ENCODE peak calls at places on chromosome 10, in ten cellular contexts. Y, N, A, M, L, W, K, H, U and X are unnamed samples.

GRCh38 chr10:64732372-64732715 is 1211.1 kb downstream of the REEP3 start:
- DNase-seq in Y (no peak), N (no peak), A (no peak), M (no peak), L (no peak), W (no peak), K (no peak), H (no peak), U (no peak), X (no peak)

GRCh38 chr10:79947787-79948424 is 999 bp downstream of the SFTPD start:
- DNase-seq in Y (peak; percentile 50), N (no peak), A (no peak), M (no peak), L (no peak), W (no peak), K (no peak), H (no peak), U (no peak), X (no peak)

GRCh38 chr10:72953687-72954086 is 919 bp downstream of the PLA2G12B start:
- DNase-seq in Y (no peak), N (no peak), A (peak; percentile 10), M (no peak), L (no peak), W (no peak), K (no peak), H (no peak), U (no peak), X (no peak)

GRCh38 chr10:24993237-24993958 is 22.6 kb downstream of the ENKUR start:
- DNase-seq in Y (no peak), N (no peak), A (no peak), M (no peak), L (no peak), W (no peak), K (no peak), H (no peak), U (peak; percentile 27), X (no peak)

GRCh38 chr10:5524721-5525531 is at the start of gene CALML3:
- DNase-seq in Y (no peak), N (no peak), A (no peak), M (no peak), L (no peak), W (no peak), K (no peak), H (no peak), U (no peak), X (no peak)

GRCh38 chr10:43108951-43109350 is 29.3 kb upstream of the CSGALNACT2 start:
- DNase-seq in Y (no peak), N (no peak), A (no peak), M (no peak), L (no peak), W (no peak), K (no peak), H (no peak), U (no peak), X (no peak)

GRCh38 chr10:59905066-59905734 is 1.2 kb downstream of the CCDC6 start:
- DNase-seq in Y (no peak), N (peak; percentile 56), A (peak; percentile 25), M (no peak), L (no peak), W (no peak), K (no peak), H (no peak), U (no peak), X (peak; percentile 61)

GRCh38 chr10:3033925-3034324 is 33.4 kb upstream of the PFKP start:
- DNase-seq in Y (no peak), N (no peak), A (no peak), M (no peak), L (no peak), W (no peak), K (no peak), H (no peak), U (no peak), X (no peak)

GRCh38 chr10:70223728-70224127 is 9.5 kb downstream of the PPA1 start:
- DNase-seq in Y (no peak), N (no peak), A (no peak), M (no peak), L (no peak), W (no peak), K (no peak), H (no peak), U (no peak), X (no peak)

GRCh38 chr10:27513451-27514191 is 9.5 kb downstream of the RAB18 start:
- DNase-seq in Y (no peak), N (no peak), A (peak; percentile 53), M (peak; percentile 62), L (no peak), W (peak; percentile 75), K (no peak), H (peak; percentile 51), U (peak; percentile 76), X (no peak)

GRCh38 chr10:127855976-127856375 is 36.8 kb downstream of the CLRN3 start:
- DNase-seq in Y (no peak), N (no peak), A (no peak), M (no peak), L (no peak), W (no peak), K (no peak), H (no peak), U (no peak), X (no peak)

GRCh38 chr10:15325243-15326002 is 45.7 kb downstream of the FAM171A1 start:
- DNase-seq in Y (no peak), N (no peak), A (peak; percentile 88), M (peak; percentile 76), L (no peak), W (peak; percentile 75), K (no peak), H (peak; percentile 64), U (peak; percentile 91), X (no peak)

GRCh38 chr10:71782917-71783490 is 9.7 kb upstream of the VSIR start:
- DNase-seq in Y (no peak), N (peak; percentile 56), A (no peak), M (no peak), L (no peak), W (no peak), K (no peak), H (no peak), U (no peak), X (no peak)

GRCh38 chr10:5419466-5420094 is 7.2 kb downstream of the NET1 start:
- DNase-seq in Y (no peak), N (no peak), A (peak; percentile 62), M (peak; percentile 49), L (no peak), W (peak; percentile 33), K (no peak), H (no peak), U (no peak), X (no peak)

GRCh38 chr10:100328198-100328597 is 1.8 kb downstream of the PKD2L1 start:
- DNase-seq in Y (no peak), N (no peak), A (no peak), M (no peak), L (no peak), W (no peak), K (no peak), H (no peak), U (no peak), X (no peak)

GRCh38 chr10:11570751-11571150 is 40.7 kb downstream of the USP6NL start:
- DNase-seq in Y (no peak), N (no peak), A (no peak), M (no peak), L (no peak), W (no peak), K (no peak), H (no peak), U (no peak), X (no peak)

GRCh38 chr10:125531470-125531869 is 151.5 kb downstream of the TEX36 start:
- DNase-seq in Y (no peak), N (no peak), A (no peak), M (peak; percentile 9), L (no peak), W (no peak), K (no peak), H (no peak), U (no peak), X (no peak)

GRCh38 chr10:71125749-71126107 is 86.6 kb upstream of the UNC5B start:
- DNase-seq in Y (no peak), N (no peak), A (no peak), M (no peak), L (no peak), W (no peak), K (no peak), H (no peak), U (no peak), X (no peak)

GRCh38 chr10:126421745-126422144 is 33.5 kb upstream of the ADAM12 start:
- DNase-seq in Y (peak; percentile 38), N (no peak), A (peak; percentile 96), M (peak; percentile 98), L (no peak), W (peak; percentile 99), K (no peak), H (peak; percentile 83), U (peak; percentile 70), X (no peak)

GRCh38 chr10:69709366-69709941 is 79.4 kb downstream of the FAM241B start:
- DNase-seq in Y (no peak), N (no peak), A (no peak), M (no peak), L (no peak), W (no peak), K (no peak), H (no peak), U (no peak), X (no peak)

GRCh38 chr10:87547734-87548311 is 43.1 kb downstream of the MINPP1 start:
- DNase-seq in Y (no peak), N (no peak), A (peak; percentile 84), M (peak; percentile 64), L (no peak), W (peak; percentile 74), K (no peak), H (peak; percentile 89), U (peak; percentile 38), X (no peak)

GRCh38 chr10:114652402-114653368 is 5.4 kb downstream of the ABLIM1 start:
- DNase-seq in Y (no peak), N (no peak), A (no peak), M (no peak), L (no peak), W (no peak), K (no peak), H (no peak), U (no peak), X (no peak)

GRCh38 chr10:123835575-123835974 is 56.0 kb downstream of the CPXM2 start:
- DNase-seq in Y (no peak), N (no peak), A (no peak), M (no peak), L (no peak), W (no peak), K (no peak), H (no peak), U (no peak), X (no peak)

GRCh38 chr10:90592903-90593302 is 264.9 kb downstream of the HTR7 start:
- DNase-seq in Y (no peak), N (no peak), A (peak; percentile 94), M (peak; percentile 47), L (no peak), W (peak; percentile 79), K (no peak), H (no peak), U (peak; percentile 39), X (peak; percentile 5)

GRCh38 chr10:131973160-131973951 is 8.4 kb downstream of the BNIP3 start:
- DNase-seq in Y (no peak), N (no peak), A (no peak), M (no peak), L (no peak), W (no peak), K (no peak), H (no peak), U (no peak), X (no peak)

GRCh38 chr10:132139526-132139925 is 47.2 kb upstream of the DPYSL4 start:
- DNase-seq in Y (no peak), N (peak; percentile 27), A (no peak), M (no peak), L (no peak), W (no peak), K (no peak), H (no peak), U (no peak), X (no peak)

GRCh38 chr10:79246209-79246581 is 101.1 kb upstream of the PPIF start:
- DNase-seq in Y (no peak), N (no peak), A (no peak), M (peak; percentile 55), L (no peak), W (no peak), K (no peak), H (no peak), U (no peak), X (no peak)

GRCh38 chr10:70437721-70438120 is 3.8 kb downstream of the NODAL start:
- DNase-seq in Y (no peak), N (no peak), A (no peak), M (no peak), L (no peak), W (no peak), K (no peak), H (no peak), U (no peak), X (no peak)